ENCODE peak calls at places on chromosomes 3 and 15, in nine cellular contexts. G is NCI-H1092 treated with DMSO at 0.1 percent for 48 hours; W is prostate gland; X is stimulated activated naive B cell treated with anti-CD40 and anti-IgM and Interleukin-4, amounts not matched to agents 10 μg/mL and 1 μg/mL and 100 μg/mL, for 72 hours; M is C1 segment of cervical spinal cord; K is body of pancreas; Y is stimulated activated CD4-positive, alpha-beta T cell treated with anti-CD3 and anti-CD28 coated beads, Interleukin-12 subunit alpha, Interleukin-12 subunit beta, amount 100 ng/mL, for 4 hours; E is astrocyte; Q is caudate nucleus. A is an unnamed sample.

GRCh38 chr3:18444597-18445420 is 19.7 kb upstream of the SATB1 start:
- DNase-seq in K (peak), G (peak), M (no peak), Y (peak), W (peak), Q (no peak), X (peak), E (no peak), A (peak)

GRCh38 chr15:75830910-75831805 is 12.1 kb upstream of the UBE2Q2 start:
- DNase-seq in Q (no peak), G (no peak), Y (no peak), M (no peak), E (no peak), W (no peak), K (no peak), X (no peak), A (no peak)

GRCh38 chr15:101121511-101122090 is 130.2 kb downstream of the CHSY1 start:
- DNase-seq in M (no peak), G (peak), Y (peak), X (peak), K (peak), W (peak), E (peak), Q (no peak), A (peak)

GRCh38 chr3:122691195-122691594 is 10.6 kb downstream of the PARP14 start:
- DNase-seq in M (no peak), K (peak), X (peak), W (no peak), G (no peak), Y (no peak), Q (no peak), E (peak), A (no peak)

GRCh38 chr3:44030690-44031344 is 210.9 kb upstream of the TOPAZ1 start:
- DNase-seq in W (no peak), G (peak), Q (no peak), E (peak), Y (no peak), M (no peak), X (no peak), K (no peak), A (no peak)

GRCh38 chr3:141011511-141012262 is 39.5 kb upstream of the SPSB4 start:
- DNase-seq in W (peak), Y (peak), M (peak), E (peak), X (peak), G (peak), Q (peak), K (peak), A (peak)

GRCh38 chr3:144237351-144237750 is 265.7 kb downstream of the DIPK2A start:
- DNase-seq in Y (no peak), M (no peak), K (no peak), W (no peak), Q (no peak), G (no peak), E (no peak), X (no peak), A (no peak)

GRCh38 chr3:126621627-126622345 is 33.1 kb downstream of the TXNRD3 start:
- DNase-seq in G (no peak), Y (no peak), Q (no peak), X (no peak), W (no peak), K (no peak), M (no peak), E (peak), A (no peak)

GRCh38 chr15:101145362-101145761 is 106.5 kb downstream of the CHSY1 start:
- DNase-seq in Y (no peak), Q (no peak), K (no peak), G (no peak), X (no peak), M (no peak), W (no peak), E (peak), A (no peak)

GRCh38 chr3:38606561-38606960 is 42.9 kb downstream of the SCN5A start:
- DNase-seq in K (no peak), M (no peak), X (no peak), Y (no peak), Q (no peak), W (no peak), E (no peak), G (no peak), A (no peak)

GRCh38 chr3:148379763-148380162 is 317.9 kb upstream of the AGTR1 start:
- DNase-seq in Q (no peak), X (no peak), Y (no peak), G (peak), M (no peak), K (no peak), W (peak), E (peak), A (no peak)

GRCh38 chr15:33742807-33743206 is 225.5 kb upstream of the CHRM5 start:
- DNase-seq in X (no peak), K (no peak), M (no peak), Q (no peak), E (peak), G (no peak), W (no peak), Y (no peak), A (no peak)

GRCh38 chr3:41574900-41575299 is 375.6 kb downstream of the CTNNB1 start:
- DNase-seq in Q (no peak), W (no peak), Y (no peak), X (no peak), M (no peak), E (no peak), K (no peak), G (peak), A (no peak)

A was measured in posterior cingulate gyrus.